ENCODE peak calls at places on chromosomes 16 and 17, in five cellular contexts. One of them, this sample, is unnamed.
A peak's percentile ranks its signal among the peaks of the same experiment; 100 is the strongest.

GRCh38 chr17:77320046-77320445 is 179.3 kb downstream of the SEC14L1 start:
- DNase-seq in foreskin fibroblast: peak; percentile 76
- DNase-seq in fibroblast of lung: peak; percentile 42
- DNase-seq in K562: no peak
- DNase-seq in heart right ventricle: no peak
- DNase-seq in this sample: peak; percentile 89

GRCh38 chr16:51131619-51132018 is 19.5 kb downstream of the SALL1 start:
- DNase-seq in fibroblast of lung: no peak
- DNase-seq in heart right ventricle: no peak
- DNase-seq in foreskin fibroblast: no peak
- DNase-seq in K562: no peak
- DNase-seq in this sample: no peak

GRCh38 chr17:29138991-29139682 is 41.1 kb downstream of the MYO18A start:
- DNase-seq in fibroblast of lung: no peak
- DNase-seq in foreskin fibroblast: no peak
- DNase-seq in K562: no peak
- DNase-seq in heart right ventricle: peak; percentile 52
- DNase-seq in this sample: no peak

GRCh38 chr17:31269597-31269996 is 27.4 kb downstream of the OMG start:
- DNase-seq in K562: no peak
- DNase-seq in foreskin fibroblast: peak; percentile 96
- DNase-seq in fibroblast of lung: peak; percentile 99
- DNase-seq in heart right ventricle: peak; percentile 9
- DNase-seq in this sample: peak; percentile 98

GRCh38 chr17:37084375-37084774 is 135.6 kb downstream of the AATF start:
- DNase-seq in heart right ventricle: no peak
- DNase-seq in K562: no peak
- DNase-seq in fibroblast of lung: no peak
- DNase-seq in foreskin fibroblast: no peak
- DNase-seq in this sample: peak; percentile 20

GRCh38 chr16:57639172-57639571 is 10.7 kb downstream of the ADGRG1 start:
- DNase-seq in foreskin fibroblast: no peak
- DNase-seq in K562: no peak
- DNase-seq in fibroblast of lung: peak; percentile 24
- DNase-seq in heart right ventricle: no peak
- DNase-seq in this sample: no peak

GRCh38 chr17:35342207-35342744 is 31.1 kb downstream of the SLFN11 start:
- DNase-seq in fibroblast of lung: no peak
- DNase-seq in foreskin fibroblast: no peak
- DNase-seq in K562: no peak
- DNase-seq in heart right ventricle: no peak
- DNase-seq in this sample: no peak

GRCh38 chr17:9979463-9979995 is 74.5 kb upstream of the RCVRN start:
- DNase-seq in fibroblast of lung: no peak
- DNase-seq in K562: no peak
- DNase-seq in foreskin fibroblast: no peak
- DNase-seq in heart right ventricle: no peak
- DNase-seq in this sample: no peak

GRCh38 chr17:73534575-73534940 is 109.7 kb downstream of the SDK2 start:
- DNase-seq in heart right ventricle: no peak
- DNase-seq in foreskin fibroblast: no peak
- DNase-seq in fibroblast of lung: no peak
- DNase-seq in K562: no peak
- DNase-seq in this sample: no peak

GRCh38 chr17:67585077-67585602 is 132.6 kb upstream of the NOL11 start:
- DNase-seq in heart right ventricle: no peak
- DNase-seq in fibroblast of lung: no peak
- DNase-seq in K562: no peak
- DNase-seq in foreskin fibroblast: no peak
- DNase-seq in this sample: peak; percentile 51

GRCh38 chr17:82862758-82863645 is 23.2 kb upstream of the ZNF750 start:
- DNase-seq in K562: peak; percentile 55
- DNase-seq in fibroblast of lung: no peak
- DNase-seq in heart right ventricle: no peak
- DNase-seq in foreskin fibroblast: no peak
- DNase-seq in this sample: peak; percentile 93

GRCh38 chr17:67569873-67570272 is 147.9 kb upstream of the NOL11 start:
- DNase-seq in heart right ventricle: no peak
- DNase-seq in K562: no peak
- DNase-seq in fibroblast of lung: peak; percentile 11
- DNase-seq in foreskin fibroblast: no peak
- DNase-seq in this sample: no peak

GRCh38 chr17:82356028-82356427 is 3.0 kb upstream of the TEX19 start:
- DNase-seq in heart right ventricle: no peak
- DNase-seq in foreskin fibroblast: no peak
- DNase-seq in K562: no peak
- DNase-seq in fibroblast of lung: peak; percentile 63
- DNase-seq in this sample: peak; percentile 21

GRCh38 chr17:60640503-60640902 is 37.1 kb upstream of the BCAS3 start:
- DNase-seq in foreskin fibroblast: no peak
- DNase-seq in heart right ventricle: no peak
- DNase-seq in K562: no peak
- DNase-seq in fibroblast of lung: peak; percentile 11
- DNase-seq in this sample: peak; percentile 23

GRCh38 chr16:65457084-65457483 is 335.2 kb upstream of the CDH11 start:
- DNase-seq in heart right ventricle: no peak
- DNase-seq in foreskin fibroblast: no peak
- DNase-seq in fibroblast of lung: no peak
- DNase-seq in K562: no peak
- DNase-seq in this sample: no peak

GRCh38 chr17:76270127-76270592 is 5.0 kb downstream of the UBALD2 start:
- DNase-seq in K562: peak; percentile 77
- DNase-seq in heart right ventricle: no peak
- DNase-seq in foreskin fibroblast: no peak
- DNase-seq in fibroblast of lung: no peak
- DNase-seq in this sample: no peak

GRCh38 chr17:76266244-76266938 is 1.2 kb downstream of the UBALD2 start:
- DNase-seq in K562: no peak
- DNase-seq in fibroblast of lung: peak; percentile 32
- DNase-seq in heart right ventricle: no peak
- DNase-seq in foreskin fibroblast: no peak
- DNase-seq in this sample: peak; percentile 39

GRCh38 chr17:76268991-76269981 is 4.1 kb downstream of the UBALD2 start:
- DNase-seq in K562: peak; percentile 67
- DNase-seq in heart right ventricle: peak; percentile 49
- DNase-seq in fibroblast of lung: no peak
- DNase-seq in foreskin fibroblast: no peak
- DNase-seq in this sample: no peak

GRCh38 chr17:76267051-76267576 is 2.0 kb downstream of the UBALD2 start:
- DNase-seq in K562: no peak
- DNase-seq in fibroblast of lung: no peak
- DNase-seq in foreskin fibroblast: no peak
- DNase-seq in heart right ventricle: no peak
- DNase-seq in this sample: no peak

GRCh38 chr17:76268015-76268749 is 3.0 kb downstream of the UBALD2 start:
- DNase-seq in K562: peak; percentile 87
- DNase-seq in heart right ventricle: peak; percentile 82
- DNase-seq in fibroblast of lung: peak; percentile 70
- DNase-seq in foreskin fibroblast: peak; percentile 75
- DNase-seq in this sample: peak; percentile 83
- H3K4me3 ChIP-seq in K562: peak overlapping the region; percentile 14
- H3K4me3 ChIP-seq in heart right ventricle: peak overlapping the region; percentile 4
- H3K4me3 ChIP-seq in fibroblast of lung: no peak overlapping the region
- H3K4me3 ChIP-seq in foreskin fibroblast: no peak overlapping the region
- H3K4me3 ChIP-seq in this sample: no peak overlapping the region

GRCh38 chr17:80826955-80827645 is 164.5 kb upstream of the CHMP6 start:
- DNase-seq in fibroblast of lung: peak; percentile 99
- DNase-seq in K562: no peak
- DNase-seq in foreskin fibroblast: peak; percentile 97
- DNase-seq in heart right ventricle: peak; percentile 23
- DNase-seq in this sample: peak; percentile 92
- TF ChIP-seq CTCF in fibroblast of lung: no peak
- TF ChIP-seq CTCF in K562: no peak
- TF ChIP-seq CTCF in foreskin fibroblast: peak; percentile 17
- TF ChIP-seq CTCF in heart right ventricle: no peak
- TF ChIP-seq CTCF in this sample: no peak

GRCh38 chr16:77722315-77723107 is at the start of gene NUDT7:
- DNase-seq in K562: peak; percentile 98
- DNase-seq in heart right ventricle: peak; percentile 99
- DNase-seq in foreskin fibroblast: peak; percentile 93
- DNase-seq in fibroblast of lung: peak; percentile 94
- DNase-seq in this sample: peak; percentile 98

GRCh38 chr16:77724174-77724573 is 1.9 kb downstream of the NUDT7 start:
- DNase-seq in foreskin fibroblast: no peak
- DNase-seq in heart right ventricle: no peak
- DNase-seq in K562: no peak
- DNase-seq in fibroblast of lung: no peak
- DNase-seq in this sample: no peak

GRCh38 chr16:77723108-77723514 is 797 bp downstream of the NUDT7 start:
- DNase-seq in foreskin fibroblast: peak; percentile 69
- DNase-seq in K562: peak; percentile 40
- DNase-seq in fibroblast of lung: peak; percentile 76
- DNase-seq in heart right ventricle: peak; percentile 22
- DNase-seq in this sample: peak; percentile 90

DNA sequence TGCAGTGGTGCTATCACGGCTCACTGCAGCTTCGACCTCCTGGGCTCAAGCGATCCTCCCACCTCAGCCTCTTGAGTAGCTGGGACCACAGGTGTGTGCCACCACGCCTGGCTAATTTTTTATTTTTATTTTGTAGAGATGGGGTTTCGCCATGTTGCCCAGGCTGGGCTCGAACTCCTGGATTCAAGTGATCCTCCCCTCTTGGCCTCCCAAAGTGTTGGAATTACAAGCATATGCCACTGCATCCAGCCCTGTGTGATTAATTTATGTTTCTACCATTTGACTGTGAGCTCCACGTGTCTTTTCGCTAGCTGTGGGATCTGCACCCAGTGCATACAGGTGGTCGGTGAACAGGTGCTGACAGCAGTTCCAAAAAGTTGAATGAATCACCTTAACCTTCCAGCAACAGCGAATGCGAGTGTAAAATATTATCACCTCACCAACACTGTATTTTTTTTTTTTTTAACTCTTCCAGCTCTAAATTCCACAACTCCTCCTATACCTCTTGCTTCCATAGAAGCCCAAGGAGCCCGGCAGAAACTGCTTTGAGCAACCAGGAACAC is 481 bp upstream of the NUDT7 start:
- DNase-seq in heart right ventricle: no peak
- DNase-seq in foreskin fibroblast: no peak
- DNase-seq in fibroblast of lung: no peak
- DNase-seq in K562: no peak
- DNase-seq in this sample: no peak
- H3K4me3 ChIP-seq in heart right ventricle: peak overlapping the region; percentile 28
- H3K4me3 ChIP-seq in foreskin fibroblast: peak overlapping the region; percentile 43
- H3K4me3 ChIP-seq in fibroblast of lung: no peak overlapping the region
- H3K4me3 ChIP-seq in K562: peak overlapping the region; percentile 23
- H3K4me3 ChIP-seq in this sample: no peak overlapping the region

DNA sequence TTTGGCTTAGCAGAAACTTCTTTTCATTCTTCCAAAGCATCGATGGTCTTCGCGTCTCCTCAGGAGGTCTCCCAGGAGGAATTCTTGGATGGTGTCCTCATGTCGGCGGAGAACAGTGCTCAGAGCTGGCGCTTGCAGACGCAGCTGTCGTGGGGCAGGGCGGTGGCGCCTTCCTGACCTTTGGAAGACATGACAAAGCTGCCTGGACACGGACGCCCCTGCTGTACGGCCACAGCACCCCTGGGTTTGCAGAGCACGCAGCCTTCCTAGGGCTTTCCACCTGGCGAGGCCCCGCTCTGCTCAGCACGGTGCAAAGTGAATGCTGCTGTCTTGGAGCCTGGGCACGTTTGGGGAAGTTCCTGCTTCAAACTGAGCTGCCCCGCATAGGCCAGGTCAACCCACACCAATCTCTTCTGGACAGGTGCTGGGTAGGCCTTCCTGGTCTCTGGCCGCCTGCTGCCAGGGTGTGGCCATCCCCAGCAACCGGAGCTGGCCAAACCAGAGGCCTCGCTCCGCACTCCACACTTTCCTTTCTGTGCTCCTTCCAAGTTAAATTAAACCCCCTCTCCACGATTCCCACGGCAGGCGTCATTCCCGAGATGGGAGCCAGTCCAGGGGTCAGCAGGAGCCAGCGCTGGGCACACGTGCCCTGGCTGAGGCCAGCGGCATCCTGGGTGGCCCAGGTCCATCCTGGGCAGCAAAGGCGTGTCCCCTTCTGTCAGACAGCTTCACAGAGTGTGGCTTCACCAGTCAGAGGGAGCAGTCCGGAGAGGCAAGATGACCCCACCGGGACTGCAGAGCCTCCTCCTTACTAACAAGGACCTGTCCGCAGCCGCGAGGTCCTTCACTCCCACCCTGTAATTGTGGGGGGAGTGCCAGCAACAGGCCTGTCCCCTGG is 15.0 kb upstream of the KREMEN2 start:
- DNase-seq in heart right ventricle: no peak
- DNase-seq in fibroblast of lung: no peak
- DNase-seq in K562: no peak
- DNase-seq in foreskin fibroblast: no peak
- DNase-seq in this sample: no peak
- TF ChIP-seq CTCF in heart right ventricle: no peak
- TF ChIP-seq CTCF in fibroblast of lung: no peak
- TF ChIP-seq CTCF in K562: no peak
- TF ChIP-seq CTCF in foreskin fibroblast: no peak
- TF ChIP-seq CTCF in this sample: no peak

This sample was measured in fibroblast of villous mesenchyme.